ENCODE peak calls at places on chromosomes 16 and 17, in four cellular contexts. One of them, this sample, is unnamed.

GRCh38 chr17:39791296-39791992 is 53.7 kb downstream of the GRB7 start:
- DNase-seq in MCF 10A: no peak
- DNase-seq in NCI-H1105: no peak
- DNase-seq in activated CD8-positive, alpha-beta memory T cell treated with anti-CD3 and anti-CD28 coated beads for 48 hours: no peak
- DNase-seq in this sample: no peak

GRCh38 chr16:89041571-89042481 is 51.8 kb upstream of the ACSF3 start:
- DNase-seq in activated CD8-positive, alpha-beta memory T cell treated with anti-CD3 and anti-CD28 coated beads for 48 hours: no peak
- DNase-seq in MCF 10A: no peak
- DNase-seq in NCI-H1105: no peak
- DNase-seq in this sample: no peak

GRCh38 chr17:77847211-77848085 is 111.1 kb upstream of the TNRC6C start:
- DNase-seq in activated CD8-positive, alpha-beta memory T cell treated with anti-CD3 and anti-CD28 coated beads for 48 hours: no peak
- DNase-seq in NCI-H1105: no peak
- DNase-seq in MCF 10A: no peak
- DNase-seq in this sample: no peak

GRCh38 chr16:77868052-77868451 is 79.7 kb downstream of the VAT1L start:
- DNase-seq in MCF 10A: no peak
- DNase-seq in NCI-H1105: no peak
- DNase-seq in activated CD8-positive, alpha-beta memory T cell treated with anti-CD3 and anti-CD28 coated beads for 48 hours: no peak
- DNase-seq in this sample: no peak

GRCh38 chr17:49760909-49761558 is 2.9 kb downstream of the FAM117A start:
- DNase-seq in NCI-H1105: no peak
- DNase-seq in activated CD8-positive, alpha-beta memory T cell treated with anti-CD3 and anti-CD28 coated beads for 48 hours: no peak
- DNase-seq in MCF 10A: no peak
- DNase-seq in this sample: no peak

GRCh38 chr16:88561485-88562369 is 8.5 kb upstream of the ZC3H18 start:
- DNase-seq in activated CD8-positive, alpha-beta memory T cell treated with anti-CD3 and anti-CD28 coated beads for 48 hours: no peak
- DNase-seq in MCF 10A: peak; percentile 46
- DNase-seq in NCI-H1105: peak; percentile 1
- DNase-seq in this sample: no peak

GRCh38 chr16:48269011-48269410 is 21.7 kb upstream of the ABCC11 start:
- DNase-seq in MCF 10A: no peak
- DNase-seq in activated CD8-positive, alpha-beta memory T cell treated with anti-CD3 and anti-CD28 coated beads for 48 hours: no peak
- DNase-seq in NCI-H1105: peak; percentile 14
- DNase-seq in this sample: no peak

GRCh38 chr17:55774834-55775233 is 24.0 kb downstream of the PCTP start:
- DNase-seq in NCI-H1105: no peak
- DNase-seq in MCF 10A: no peak
- DNase-seq in activated CD8-positive, alpha-beta memory T cell treated with anti-CD3 and anti-CD28 coated beads for 48 hours: no peak
- DNase-seq in this sample: no peak

GRCh38 chr17:74117999-74118421 is 85.5 kb upstream of the RPL38 start:
- DNase-seq in activated CD8-positive, alpha-beta memory T cell treated with anti-CD3 and anti-CD28 coated beads for 48 hours: no peak
- DNase-seq in MCF 10A: no peak
- DNase-seq in NCI-H1105: no peak
- DNase-seq in this sample: no peak

GRCh38 chr17:27544350-27545131 is 86.4 kb upstream of the LGALS9 start:
- DNase-seq in NCI-H1105: no peak
- DNase-seq in MCF 10A: peak; percentile 90
- DNase-seq in activated CD8-positive, alpha-beta memory T cell treated with anti-CD3 and anti-CD28 coated beads for 48 hours: peak; percentile 69
- DNase-seq in this sample: peak; percentile 86

GRCh38 chr16:54577566-54578180 is 291.1 kb upstream of the IRX3 start:
- DNase-seq in MCF 10A: no peak
- DNase-seq in NCI-H1105: no peak
- DNase-seq in activated CD8-positive, alpha-beta memory T cell treated with anti-CD3 and anti-CD28 coated beads for 48 hours: no peak
- DNase-seq in this sample: no peak

GRCh38 chr17:50638572-50638850 is 3.8 kb downstream of the ABCC3 start:
- DNase-seq in MCF 10A: no peak
- DNase-seq in NCI-H1105: no peak
- DNase-seq in activated CD8-positive, alpha-beta memory T cell treated with anti-CD3 and anti-CD28 coated beads for 48 hours: no peak
- DNase-seq in this sample: no peak

GRCh38 chr16:3951861-3952332 is 71.4 kb upstream of the CREBBP start:
- DNase-seq in MCF 10A: no peak
- DNase-seq in NCI-H1105: no peak
- DNase-seq in activated CD8-positive, alpha-beta memory T cell treated with anti-CD3 and anti-CD28 coated beads for 48 hours: no peak
- DNase-seq in this sample: no peak

GRCh38 chr17:65268832-65269231 is 131.7 kb downstream of the RGS9 start:
- DNase-seq in MCF 10A: no peak
- DNase-seq in NCI-H1105: no peak
- DNase-seq in activated CD8-positive, alpha-beta memory T cell treated with anti-CD3 and anti-CD28 coated beads for 48 hours: no peak
- DNase-seq in this sample: no peak

GRCh38 chr17:32020943-32021617 is 13.9 kb downstream of the LRRC37B start:
- DNase-seq in activated CD8-positive, alpha-beta memory T cell treated with anti-CD3 and anti-CD28 coated beads for 48 hours: no peak
- DNase-seq in NCI-H1105: no peak
- DNase-seq in MCF 10A: peak; percentile 40
- DNase-seq in this sample: no peak

GRCh38 chr17:77681820-77682219 is 276.7 kb upstream of the TNRC6C start:
- DNase-seq in activated CD8-positive, alpha-beta memory T cell treated with anti-CD3 and anti-CD28 coated beads for 48 hours: no peak
- DNase-seq in NCI-H1105: no peak
- DNase-seq in MCF 10A: peak; percentile 47
- DNase-seq in this sample: no peak

GRCh38 chr17:40551091-40551873 is 14.0 kb downstream of the CCR7 start:
- DNase-seq in activated CD8-positive, alpha-beta memory T cell treated with anti-CD3 and anti-CD28 coated beads for 48 hours: no peak
- DNase-seq in NCI-H1105: no peak
- DNase-seq in MCF 10A: peak; percentile 97
- DNase-seq in this sample: no peak

GRCh38 chr16:56269824-56270684 is 78.8 kb downstream of the GNAO1 start:
- DNase-seq in MCF 10A: no peak
- DNase-seq in NCI-H1105: no peak
- DNase-seq in activated CD8-positive, alpha-beta memory T cell treated with anti-CD3 and anti-CD28 coated beads for 48 hours: no peak
- DNase-seq in this sample: no peak

GRCh38 chr16:73034374-73034773 is 13.6 kb downstream of the ZFHX3 start:
- DNase-seq in MCF 10A: no peak
- DNase-seq in NCI-H1105: no peak
- DNase-seq in activated CD8-positive, alpha-beta memory T cell treated with anti-CD3 and anti-CD28 coated beads for 48 hours: no peak
- DNase-seq in this sample: no peak

GRCh38 chr17:50865060-50865867 is 890 bp downstream of the TOB1 start:
- DNase-seq in MCF 10A: peak; percentile 62
- DNase-seq in activated CD8-positive, alpha-beta memory T cell treated with anti-CD3 and anti-CD28 coated beads for 48 hours: no peak
- DNase-seq in NCI-H1105: peak; percentile 21
- DNase-seq in this sample: peak; percentile 42

GRCh38 chr17:16820161-16820877 is 130.3 kb downstream of the CCDC144A start:
- DNase-seq in MCF 10A: no peak
- DNase-seq in activated CD8-positive, alpha-beta memory T cell treated with anti-CD3 and anti-CD28 coated beads for 48 hours: no peak
- DNase-seq in NCI-H1105: no peak
- DNase-seq in this sample: no peak

GRCh38 chr16:11392041-11392581 is 46.9 kb downstream of the RMI2 start:
- DNase-seq in activated CD8-positive, alpha-beta memory T cell treated with anti-CD3 and anti-CD28 coated beads for 48 hours: no peak
- DNase-seq in NCI-H1105: no peak
- DNase-seq in MCF 10A: no peak
- DNase-seq in this sample: no peak

GRCh38 chr17:1985686-1986085 is 39.4 kb downstream of the RTN4RL1 start:
- DNase-seq in NCI-H1105: no peak
- DNase-seq in activated CD8-positive, alpha-beta memory T cell treated with anti-CD3 and anti-CD28 coated beads for 48 hours: no peak
- DNase-seq in MCF 10A: no peak
- DNase-seq in this sample: no peak

GRCh38 chr16:55913717-55914116 is 38.5 kb upstream of the CES5A start:
- DNase-seq in MCF 10A: no peak
- DNase-seq in activated CD8-positive, alpha-beta memory T cell treated with anti-CD3 and anti-CD28 coated beads for 48 hours: no peak
- DNase-seq in NCI-H1105: no peak
- DNase-seq in this sample: no peak

GRCh38 chr17:39962642-39963220 is at the start of gene GSDMA:
- DNase-seq in activated CD8-positive, alpha-beta memory T cell treated with anti-CD3 and anti-CD28 coated beads for 48 hours: no peak
- DNase-seq in MCF 10A: no peak
- DNase-seq in NCI-H1105: no peak
- DNase-seq in this sample: no peak

GRCh38 chr16:51120289-51121008 is 30.6 kb downstream of the SALL1 start:
- DNase-seq in NCI-H1105: no peak
- DNase-seq in activated CD8-positive, alpha-beta memory T cell treated with anti-CD3 and anti-CD28 coated beads for 48 hours: no peak
- DNase-seq in MCF 10A: no peak
- DNase-seq in this sample: no peak

GRCh38 chr16:89915303-89916232 is 3.1 kb upstream of the MC1R start:
- DNase-seq in activated CD8-positive, alpha-beta memory T cell treated with anti-CD3 and anti-CD28 coated beads for 48 hours: no peak
- DNase-seq in MCF 10A: no peak
- DNase-seq in NCI-H1105: no peak
- DNase-seq in this sample: no peak

GRCh38 chr17:30218689-30219266 is 16.7 kb downstream of the SLC6A4 start:
- DNase-seq in NCI-H1105: no peak
- DNase-seq in activated CD8-positive, alpha-beta memory T cell treated with anti-CD3 and anti-CD28 coated beads for 48 hours: no peak
- DNase-seq in MCF 10A: no peak
- DNase-seq in this sample: no peak

GRCh38 chr17:38870259-38871165 is 654 bp downstream of the LASP1 start:
- DNase-seq in NCI-H1105: peak; percentile 45
- DNase-seq in MCF 10A: peak; percentile 61
- DNase-seq in activated CD8-positive, alpha-beta memory T cell treated with anti-CD3 and anti-CD28 coated beads for 48 hours: peak; percentile 64
- DNase-seq in this sample: peak; percentile 73

GRCh38 chr17:9865585-9865984 is 39.5 kb downstream of the RCVRN start:
- DNase-seq in MCF 10A: peak; percentile 58
- DNase-seq in activated CD8-positive, alpha-beta memory T cell treated with anti-CD3 and anti-CD28 coated beads for 48 hours: no peak
- DNase-seq in NCI-H1105: no peak
- DNase-seq in this sample: no peak

GRCh38 chr16:88316941-88317618 is 65.7 kb upstream of the ZNF469 start:
- DNase-seq in activated CD8-positive, alpha-beta memory T cell treated with anti-CD3 and anti-CD28 coated beads for 48 hours: no peak
- DNase-seq in MCF 10A: no peak
- DNase-seq in NCI-H1105: no peak
- DNase-seq in this sample: no peak

GRCh38 chr17:17763734-17764133 is 73.1 kb downstream of the SREBF1 start:
- DNase-seq in NCI-H1105: no peak
- DNase-seq in activated CD8-positive, alpha-beta memory T cell treated with anti-CD3 and anti-CD28 coated beads for 48 hours: no peak
- DNase-seq in MCF 10A: no peak
- DNase-seq in this sample: no peak

GRCh38 chr16:23836404-23837291 is 865 bp downstream of the PRKCB start:
- DNase-seq in activated CD8-positive, alpha-beta memory T cell treated with anti-CD3 and anti-CD28 coated beads for 48 hours: no peak
- DNase-seq in NCI-H1105: no peak
- DNase-seq in MCF 10A: no peak
- DNase-seq in this sample: peak; percentile 76

GRCh38 chr16:23013484-23013883 is 135.8 kb downstream of the USP31 start:
- DNase-seq in NCI-H1105: no peak
- DNase-seq in activated CD8-positive, alpha-beta memory T cell treated with anti-CD3 and anti-CD28 coated beads for 48 hours: no peak
- DNase-seq in MCF 10A: peak; percentile 10
- DNase-seq in this sample: no peak

GRCh38 chr17:49873926-49874325 is 26.1 kb upstream of the TAC4 start:
- DNase-seq in MCF 10A: no peak
- DNase-seq in NCI-H1105: no peak
- DNase-seq in activated CD8-positive, alpha-beta memory T cell treated with anti-CD3 and anti-CD28 coated beads for 48 hours: no peak
- DNase-seq in this sample: no peak

GRCh38 chr16:13203725-13204124 is 302.3 kb downstream of the SHISA9 start:
- DNase-seq in activated CD8-positive, alpha-beta memory T cell treated with anti-CD3 and anti-CD28 coated beads for 48 hours: no peak
- DNase-seq in NCI-H1105: no peak
- DNase-seq in MCF 10A: no peak
- DNase-seq in this sample: no peak